ENCODE peak calls at places on chromosomes 4 and X, in nine cellular contexts. One of them, this sample, is unnamed.

GRCh38 chr4:81850701-81851100 is 379.0 kb upstream of the RASGEF1B start:
- DNase-seq in ovary: no peak
- DNase-seq in breast epithelium: no peak
- DNase-seq in OCI-LY7: no peak
- DNase-seq in K562: no peak
- DNase-seq in transverse colon: no peak
- DNase-seq in right lobe of liver: no peak
- DNase-seq in lower lobe of right lung: no peak
- DNase-seq in heart right ventricle: no peak
- DNase-seq in this sample: no peak

GRCh38 chr4:7767526-7767925 is 172.1 kb downstream of the AFAP1 start:
- DNase-seq in lower lobe of right lung: peak; percentile 14
- DNase-seq in breast epithelium: no peak
- DNase-seq in heart right ventricle: no peak
- DNase-seq in OCI-LY7: no peak
- DNase-seq in transverse colon: no peak
- DNase-seq in ovary: peak; percentile 9
- DNase-seq in right lobe of liver: peak; percentile 15
- DNase-seq in K562: no peak
- DNase-seq in this sample: no peak

GRCh38 chr4:60389636-60390035 is 810.5 kb upstream of the ADGRL3 start:
- DNase-seq in breast epithelium: no peak
- DNase-seq in K562: no peak
- DNase-seq in right lobe of liver: no peak
- DNase-seq in transverse colon: no peak
- DNase-seq in lower lobe of right lung: no peak
- DNase-seq in heart right ventricle: no peak
- DNase-seq in OCI-LY7: no peak
- DNase-seq in ovary: no peak
- DNase-seq in this sample: no peak

GRCh38 chr4:152894673-152895072 is 41.5 kb upstream of the FHDC1 start:
- DNase-seq in heart right ventricle: no peak
- DNase-seq in ovary: no peak
- DNase-seq in K562: no peak
- DNase-seq in transverse colon: no peak
- DNase-seq in OCI-LY7: no peak
- DNase-seq in breast epithelium: no peak
- DNase-seq in right lobe of liver: no peak
- DNase-seq in lower lobe of right lung: no peak
- DNase-seq in this sample: no peak

GRCh38 chrX:78514852-78515251 is 144.3 kb downstream of the RTL3 start:
- DNase-seq in transverse colon: no peak
- DNase-seq in lower lobe of right lung: no peak
- DNase-seq in heart right ventricle: no peak
- DNase-seq in breast epithelium: no peak
- DNase-seq in ovary: no peak
- DNase-seq in K562: no peak
- DNase-seq in right lobe of liver: no peak
- DNase-seq in OCI-LY7: no peak
- DNase-seq in this sample: no peak

GRCh38 chrX:51144828-51145442 is 187.7 kb upstream of the NUDT10 start:
- DNase-seq in OCI-LY7: peak; percentile 57
- DNase-seq in right lobe of liver: no peak
- DNase-seq in lower lobe of right lung: no peak
- DNase-seq in breast epithelium: no peak
- DNase-seq in heart right ventricle: no peak
- DNase-seq in K562: peak; percentile 48
- DNase-seq in transverse colon: no peak
- DNase-seq in ovary: no peak
- DNase-seq in this sample: no peak

GRCh38 chr4:18568600-18568999 is 547.0 kb upstream of the LCORL start:
- DNase-seq in K562: no peak
- DNase-seq in ovary: no peak
- DNase-seq in right lobe of liver: no peak
- DNase-seq in transverse colon: no peak
- DNase-seq in breast epithelium: no peak
- DNase-seq in OCI-LY7: no peak
- DNase-seq in heart right ventricle: no peak
- DNase-seq in lower lobe of right lung: no peak
- DNase-seq in this sample: no peak

GRCh38 chr4:60757986-60758385 is 442.1 kb upstream of the ADGRL3 start:
- DNase-seq in right lobe of liver: no peak
- DNase-seq in lower lobe of right lung: no peak
- DNase-seq in K562: no peak
- DNase-seq in heart right ventricle: no peak
- DNase-seq in transverse colon: no peak
- DNase-seq in OCI-LY7: no peak
- DNase-seq in breast epithelium: no peak
- DNase-seq in ovary: no peak
- DNase-seq in this sample: no peak

GRCh38 chrX:112714357-112714918 is 34.7 kb upstream of the LHFPL1 start:
- DNase-seq in lower lobe of right lung: no peak
- DNase-seq in transverse colon: no peak
- DNase-seq in K562: no peak
- DNase-seq in heart right ventricle: no peak
- DNase-seq in OCI-LY7: no peak
- DNase-seq in right lobe of liver: no peak
- DNase-seq in breast epithelium: no peak
- DNase-seq in ovary: no peak
- DNase-seq in this sample: no peak

DNA sequence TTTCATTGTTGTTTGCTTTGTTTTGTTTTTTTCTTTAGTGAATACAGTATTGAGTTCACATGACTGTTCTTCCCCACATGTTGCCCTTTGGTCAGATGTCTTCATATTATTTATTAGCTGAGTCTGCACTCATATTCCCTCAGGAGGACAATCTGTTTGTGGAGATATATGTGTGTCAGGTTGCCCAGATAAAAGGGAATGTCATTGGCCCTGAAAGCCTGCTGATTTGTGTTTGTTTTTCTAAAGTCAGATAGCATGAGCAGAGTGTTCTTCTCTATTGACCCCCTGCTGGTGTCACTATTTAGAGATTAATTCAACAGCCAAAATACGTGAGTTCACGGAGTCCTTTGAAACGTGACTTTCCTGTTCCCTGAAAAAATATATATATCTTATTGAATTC is 1184.5 kb downstream of the RPA4 start:
- DNase-seq in right lobe of liver: no peak
- DNase-seq in ovary: no peak
- DNase-seq in OCI-LY7: no peak
- DNase-seq in lower lobe of right lung: no peak
- DNase-seq in heart right ventricle: no peak
- DNase-seq in breast epithelium: no peak
- DNase-seq in transverse colon: no peak
- DNase-seq in K562: no peak
- DNase-seq in this sample: no peak
- TF ChIP-seq CTCF in right lobe of liver: no peak
- TF ChIP-seq CTCF in ovary: no peak
- TF ChIP-seq CTCF in OCI-LY7: no peak
- TF ChIP-seq CTCF in lower lobe of right lung: no peak
- TF ChIP-seq CTCF in heart right ventricle: no peak
- TF ChIP-seq CTCF in breast epithelium: no peak
- TF ChIP-seq CTCF in transverse colon: no peak
- TF ChIP-seq CTCF in K562: no peak
- TF ChIP-seq CTCF in this sample: no peak

DNA sequence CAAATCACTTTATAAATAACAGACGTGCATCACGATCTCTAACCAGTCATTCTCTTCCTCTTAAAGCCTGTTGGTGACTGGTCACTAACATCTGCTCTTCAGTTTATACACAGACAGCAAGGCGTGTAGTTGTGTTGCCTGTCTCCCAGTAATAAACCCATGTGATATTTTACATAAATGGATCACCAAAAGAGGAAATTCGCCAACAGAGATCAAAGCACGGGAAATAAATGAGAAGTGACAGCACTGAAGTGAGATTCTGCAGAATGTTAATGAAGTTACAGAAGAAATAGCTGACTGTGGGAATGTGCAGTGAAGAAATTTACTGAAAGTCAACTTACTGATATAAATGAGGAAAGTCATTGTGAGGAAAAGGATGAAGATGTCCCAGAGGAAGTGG is 47.0 kb downstream of the AFF1 start:
- DNase-seq in lower lobe of right lung: no peak
- DNase-seq in ovary: no peak
- DNase-seq in heart right ventricle: no peak
- DNase-seq in right lobe of liver: no peak
- DNase-seq in OCI-LY7: peak; percentile 82
- DNase-seq in K562: no peak
- DNase-seq in transverse colon: no peak
- DNase-seq in breast epithelium: no peak
- DNase-seq in this sample: no peak
- H3K27ac ChIP-seq in lower lobe of right lung: peak overlapping the region; percentile 0
- H3K27ac ChIP-seq in ovary: no peak overlapping the region
- H3K27ac ChIP-seq in heart right ventricle: no peak overlapping the region
- H3K27ac ChIP-seq in right lobe of liver: no peak overlapping the region
- H3K27ac ChIP-seq in OCI-LY7: peak overlapping the region; percentile 84
- H3K27ac ChIP-seq in K562: no peak overlapping the region
- H3K27ac ChIP-seq in transverse colon: peak overlapping the region; percentile 1
- H3K27ac ChIP-seq in breast epithelium: no peak overlapping the region
- H3K27ac ChIP-seq in this sample: no peak overlapping the region

GRCh38 chr4:88533088-88533790 is 9.7 kb upstream of the PYURF start:
- DNase-seq in transverse colon: no peak
- DNase-seq in breast epithelium: no peak
- DNase-seq in K562: no peak
- DNase-seq in OCI-LY7: no peak
- DNase-seq in heart right ventricle: no peak
- DNase-seq in ovary: no peak
- DNase-seq in lower lobe of right lung: no peak
- DNase-seq in right lobe of liver: no peak
- DNase-seq in this sample: no peak
- H3K4me3 ChIP-seq in transverse colon: no peak overlapping the region
- H3K4me3 ChIP-seq in breast epithelium: no peak overlapping the region
- H3K4me3 ChIP-seq in K562: no peak overlapping the region
- H3K4me3 ChIP-seq in OCI-LY7: no peak overlapping the region
- H3K4me3 ChIP-seq in heart right ventricle: no peak overlapping the region
- H3K4me3 ChIP-seq in ovary: no peak overlapping the region
- H3K4me3 ChIP-seq in lower lobe of right lung: no peak overlapping the region
- H3K4me3 ChIP-seq in right lobe of liver: no peak overlapping the region
- H3K4me3 ChIP-seq in this sample: no peak overlapping the region

GRCh38 chr4:56656346-56656643 is 24.8 kb downstream of the HOPX start:
- DNase-seq in heart right ventricle: peak; percentile 10
- DNase-seq in right lobe of liver: no peak
- DNase-seq in OCI-LY7: no peak
- DNase-seq in K562: no peak
- DNase-seq in ovary: peak; percentile 37
- DNase-seq in lower lobe of right lung: no peak
- DNase-seq in breast epithelium: no peak
- DNase-seq in transverse colon: peak; percentile 49
- DNase-seq in this sample: no peak
- TF ChIP-seq CTCF in heart right ventricle: peak; percentile 22
- TF ChIP-seq CTCF in right lobe of liver: no peak
- TF ChIP-seq CTCF in OCI-LY7: no peak
- TF ChIP-seq CTCF in K562: no peak
- TF ChIP-seq CTCF in ovary: no peak
- TF ChIP-seq CTCF in lower lobe of right lung: peak; percentile 16
- TF ChIP-seq CTCF in breast epithelium: no peak
- TF ChIP-seq CTCF in transverse colon: peak; percentile 10
- TF ChIP-seq CTCF in this sample: no peak

GRCh38 chrX:154719132-154719675 is 31.7 kb downstream of the GAB3 start:
- DNase-seq in transverse colon: no peak
- DNase-seq in heart right ventricle: no peak
- DNase-seq in breast epithelium: no peak
- DNase-seq in ovary: no peak
- DNase-seq in K562: peak; percentile 69
- DNase-seq in OCI-LY7: no peak
- DNase-seq in right lobe of liver: no peak
- DNase-seq in lower lobe of right lung: no peak
- DNase-seq in this sample: no peak
- H3K27ac ChIP-seq in transverse colon: peak overlapping the region; percentile 9
- H3K27ac ChIP-seq in heart right ventricle: peak overlapping the region; percentile 71
- H3K27ac ChIP-seq in breast epithelium: no peak overlapping the region
- H3K27ac ChIP-seq in ovary: no peak overlapping the region
- H3K27ac ChIP-seq in K562: peak overlapping the region; percentile 89
- H3K27ac ChIP-seq in OCI-LY7: no peak overlapping the region
- H3K27ac ChIP-seq in right lobe of liver: no peak overlapping the region
- H3K27ac ChIP-seq in lower lobe of right lung: peak overlapping the region; percentile 46
- H3K27ac ChIP-seq in this sample: no peak overlapping the region

DNA sequence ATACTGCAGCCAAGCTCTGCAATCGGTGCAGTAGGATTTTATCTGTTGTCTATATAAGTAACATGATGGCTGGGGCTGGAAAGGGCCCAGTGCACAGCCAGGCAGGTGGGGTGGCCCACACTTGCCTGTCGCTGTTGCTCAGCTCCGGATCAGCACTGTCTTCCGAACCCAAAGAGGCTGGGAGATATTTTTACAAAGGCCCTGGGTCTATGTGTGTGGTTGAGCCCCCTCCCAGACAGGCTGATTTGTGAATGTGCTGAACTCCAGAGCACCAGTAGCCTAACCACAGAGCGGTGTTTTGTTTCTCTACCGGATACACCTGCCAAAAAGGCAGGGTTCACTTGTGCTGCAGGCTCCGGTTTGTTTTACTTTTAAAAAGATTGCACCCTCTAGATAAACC is 33.5 kb upstream of the CHRNA9 start:
- DNase-seq in lower lobe of right lung: no peak
- DNase-seq in transverse colon: peak; percentile 64
- DNase-seq in OCI-LY7: peak; percentile 98
- DNase-seq in heart right ventricle: no peak
- DNase-seq in ovary: no peak
- DNase-seq in K562: no peak
- DNase-seq in right lobe of liver: no peak
- DNase-seq in breast epithelium: no peak
- DNase-seq in this sample: no peak
- H3K4me3 ChIP-seq in lower lobe of right lung: no peak overlapping the region
- H3K4me3 ChIP-seq in transverse colon: no peak overlapping the region
- H3K4me3 ChIP-seq in OCI-LY7: peak overlapping the region; percentile 59
- H3K4me3 ChIP-seq in heart right ventricle: no peak overlapping the region
- H3K4me3 ChIP-seq in ovary: no peak overlapping the region
- H3K4me3 ChIP-seq in K562: no peak overlapping the region
- H3K4me3 ChIP-seq in right lobe of liver: no peak overlapping the region
- H3K4me3 ChIP-seq in breast epithelium: no peak overlapping the region
- H3K4me3 ChIP-seq in this sample: no peak overlapping the region

DNA sequence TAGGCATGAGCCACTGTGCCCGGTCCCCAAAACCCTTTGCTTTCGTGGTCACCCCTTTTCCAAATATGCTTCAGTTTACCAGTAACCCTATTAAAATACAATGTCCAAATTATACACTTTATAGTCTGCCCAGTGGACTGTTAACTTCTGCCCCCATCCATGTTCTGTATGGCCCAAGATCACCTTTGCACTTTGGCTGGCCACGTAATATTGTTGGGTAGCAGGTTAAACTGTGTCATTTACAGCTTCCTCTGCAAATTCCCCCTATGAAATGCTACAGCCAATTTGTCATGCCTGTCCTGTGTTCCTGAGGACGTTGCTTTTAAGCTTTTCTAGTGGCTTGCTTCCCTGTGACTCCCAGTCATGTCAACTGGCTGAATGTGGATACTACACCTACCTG is 101.1 kb upstream of the IL13RA1 start:
- DNase-seq in K562: no peak
- DNase-seq in right lobe of liver: no peak
- DNase-seq in breast epithelium: no peak
- DNase-seq in transverse colon: no peak
- DNase-seq in ovary: no peak
- DNase-seq in OCI-LY7: no peak
- DNase-seq in heart right ventricle: no peak
- DNase-seq in lower lobe of right lung: no peak
- DNase-seq in this sample: no peak
- TF ChIP-seq CTCF in K562: no peak
- TF ChIP-seq CTCF in right lobe of liver: no peak
- TF ChIP-seq CTCF in breast epithelium: no peak
- TF ChIP-seq CTCF in transverse colon: no peak
- TF ChIP-seq CTCF in ovary: no peak
- TF ChIP-seq CTCF in OCI-LY7: no peak
- TF ChIP-seq CTCF in heart right ventricle: no peak
- TF ChIP-seq CTCF in lower lobe of right lung: no peak
- TF ChIP-seq CTCF in this sample: no peak